ENCODE peak calls at places on chromosome 15, in four cellular contexts. H, R, G and W are unnamed samples.

GRCh38 chr15:94743668-94744067 is 512.3 kb downstream of the MCTP2 start:
- DNase-seq in H (no peak), G (no peak), R (no peak), W (no peak)

GRCh38 chr15:29207027-29207757 is 62.4 kb downstream of the NSMCE3 start:
- DNase-seq in R (no peak), G (no peak), H (no peak), W (no peak)

GRCh38 chr15:53404930-53405493 is 354.5 kb downstream of the WDR72 start:
- DNase-seq in R (no peak), H (no peak), G (no peak), W (no peak)

GRCh38 chr15:31306426-31307269 is 20.0 kb upstream of the KLF13 start:
- DNase-seq in G (no peak), R (peak), H (no peak), W (no peak)

GRCh38 chr15:73620078-73620477 is 13.1 kb downstream of the NPTN start:
- DNase-seq in H (no peak), R (no peak), G (no peak), W (no peak)

GRCh38 chr15:72796515-72797337 is 13.2 kb upstream of the ADPGK start:
- DNase-seq in R (peak), H (peak), G (peak), W (peak)

GRCh38 chr15:40106203-40107161 is 2.2 kb downstream of the BMF start:
- DNase-seq in H (no peak), G (peak), R (peak), W (no peak)

GRCh38 chr15:70267879-70268278 is 170.2 kb upstream of the TLE3 start:
- DNase-seq in H (no peak), R (no peak), G (no peak), W (no peak)

GRCh38 chr15:95620934-95621579 is 709.4 kb upstream of the NR2F2 start:
- DNase-seq in R (no peak), G (no peak), H (no peak), W (no peak)

GRCh38 chr15:45603881-45604280 is 16.7 kb downstream of the BLOC1S6 start:
- DNase-seq in R (no peak), G (no peak), H (no peak), W (no peak)

GRCh38 chr15:39393575-39394335 is 187.1 kb upstream of the THBS1 start:
- DNase-seq in G (no peak), H (no peak), R (no peak), W (no peak)

GRCh38 chr15:83046558-83047127 is 20.4 kb downstream of the BTBD1 start:
- DNase-seq in H (no peak), G (no peak), R (no peak), W (no peak)

GRCh38 chr15:64843996-64844395 is 2.3 kb downstream of the PLEKHO2 start:
- DNase-seq in R (no peak), H (no peak), G (no peak), W (no peak)

GRCh38 chr15:64846246-64846645 is 4.5 kb downstream of the PLEKHO2 start:
- DNase-seq in H (no peak), R (no peak), G (no peak), W (no peak)

GRCh38 chr15:64845826-64846225 is 4.1 kb downstream of the PLEKHO2 start:
- DNase-seq in H (no peak), G (no peak), R (no peak), W (no peak)

GRCh38 chr15:64844576-64845140 is 2.9 kb downstream of the PLEKHO2 start:
- DNase-seq in G (no peak), R (no peak), H (peak), W (peak)

DNA sequence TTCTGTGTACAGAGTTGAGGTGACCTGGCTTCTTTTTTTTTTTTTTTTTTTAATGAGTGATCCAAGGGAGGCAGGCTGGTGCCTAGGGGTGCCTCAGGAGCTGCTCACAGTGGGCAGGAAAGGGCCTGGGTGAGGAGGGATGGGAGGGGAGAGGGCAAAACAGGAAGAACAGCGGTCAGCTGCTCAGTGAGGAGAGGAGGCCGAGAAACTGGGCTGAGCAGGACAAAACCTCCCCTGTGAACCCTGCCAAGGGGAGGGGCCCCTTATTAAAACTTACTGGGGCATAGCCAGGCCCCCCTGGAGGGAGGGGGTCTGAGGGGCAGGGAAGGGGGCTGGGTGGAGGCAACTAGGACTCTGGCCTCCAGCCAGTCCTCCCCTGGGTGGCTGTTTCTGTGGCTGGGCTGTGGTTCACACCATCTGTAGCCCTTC is 3.5 kb downstream of the PLEKHO2 start:
- DNase-seq in G (no peak), H (no peak), R (no peak), W (no peak)
- H3K27ac ChIP-seq in G (no peak), H (peak), R (no peak), W (peak)

GRCh38 chr15:99059010-99059981 is 45.6 kb upstream of the SYNM start:
- DNase-seq in R (peak), H (peak), G (peak), W (no peak)

GRCh38 chr15:99058421-99058870 is 46.4 kb upstream of the SYNM start:
- DNase-seq in H (no peak), G (peak), R (no peak), W (no peak)

GRCh38 chr15:99057020-99057419 is 47.9 kb upstream of the SYNM start:
- DNase-seq in H (no peak), G (no peak), R (peak), W (no peak)

GRCh38 chr15:99055555-99056134 is 48.1 kb upstream of the PGPEP1L start:
- DNase-seq in R (no peak), H (no peak), G (no peak), W (no peak)

DNA sequence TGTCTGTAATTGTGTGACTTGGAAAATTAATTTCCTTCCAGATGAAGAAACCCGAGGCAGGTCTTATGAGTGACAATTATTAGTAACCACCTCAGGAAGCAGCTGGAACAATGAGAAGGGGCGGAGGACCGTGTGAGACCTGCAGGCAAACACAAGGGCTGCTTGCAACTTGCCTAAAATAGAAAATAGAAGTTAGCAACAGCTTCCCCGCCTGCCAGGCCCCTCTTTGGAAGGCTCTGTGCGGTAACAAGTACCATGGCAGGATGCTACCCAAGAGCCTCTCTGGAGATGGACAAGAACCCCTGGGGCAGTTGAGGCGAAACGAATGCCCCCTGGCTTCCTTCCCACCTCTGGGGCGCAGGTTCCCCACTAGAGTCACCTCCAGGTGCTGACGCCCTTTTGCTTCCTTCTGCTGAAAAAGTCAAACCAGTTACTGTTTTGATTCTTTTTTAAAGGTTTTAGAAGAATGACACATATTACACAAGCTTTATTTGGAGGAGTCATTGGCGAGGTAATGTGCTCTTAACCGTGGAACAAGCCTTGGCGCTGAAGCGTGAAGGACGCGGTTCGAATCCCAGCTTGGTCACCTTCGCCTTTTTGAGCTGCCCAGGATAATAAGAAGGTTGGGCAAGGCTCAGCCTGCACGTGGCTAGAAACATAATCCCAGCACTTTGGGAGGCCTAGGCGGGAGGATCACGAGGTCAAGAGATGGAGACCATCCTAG is 47.0 kb upstream of the SYNM start:
- DNase-seq in H (no peak), G (no peak), R (no peak), W (no peak)
- H3K27ac ChIP-seq in H (no peak), G (peak), R (no peak), W (no peak)

GRCh38 chr15:75483961-75484360 is 32.5 kb upstream of the SIN3A start:
- DNase-seq in R (no peak), H (no peak), G (no peak), W (no peak)
- H3K27ac ChIP-seq in R (no peak), H (no peak), G (no peak), W (no peak)

GRCh38 chr15:64163662-64164362 is 990 bp upstream of the PPIB start:
- DNase-seq in G (no peak), H (no peak), R (peak), W (no peak)

GRCh38 chr15:64164436-64164835 is 1.6 kb upstream of the PPIB start:
- DNase-seq in G (no peak), R (no peak), H (no peak), W (no peak)

GRCh38 chr15:64161688-64162477 is 939 bp downstream of the PPIB start:
- DNase-seq in R (no peak), H (no peak), G (no peak), W (no peak)

GRCh38 chr15:64162869-64163661 is at the start of gene PPIB:
- DNase-seq in G (peak), R (peak), H (peak), W (peak)

DNA sequence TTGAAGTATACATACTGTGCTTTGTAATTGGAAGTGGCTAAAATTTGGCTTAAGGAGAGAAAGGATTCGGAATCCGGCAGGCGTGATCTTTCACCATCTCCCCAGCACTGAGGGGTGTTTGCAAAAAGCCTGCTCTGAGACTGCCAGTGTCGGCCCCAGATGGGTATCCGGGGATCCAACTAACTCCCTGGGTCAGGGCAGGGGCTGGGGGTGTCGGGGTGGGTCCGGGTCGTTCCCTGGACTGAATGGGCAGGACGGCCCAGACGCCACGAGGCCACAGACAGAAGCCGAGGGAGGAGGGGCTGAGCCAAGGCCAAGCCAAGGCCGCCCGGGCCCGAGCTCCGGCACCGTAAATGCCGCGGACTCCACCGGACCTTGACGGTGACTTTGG is 349 bp downstream of the PPIB start:
- DNase-seq in G (peak), H (no peak), R (no peak), W (peak)
- H3K27ac ChIP-seq in G (peak), H (peak), R (peak), W (peak)

DNA sequence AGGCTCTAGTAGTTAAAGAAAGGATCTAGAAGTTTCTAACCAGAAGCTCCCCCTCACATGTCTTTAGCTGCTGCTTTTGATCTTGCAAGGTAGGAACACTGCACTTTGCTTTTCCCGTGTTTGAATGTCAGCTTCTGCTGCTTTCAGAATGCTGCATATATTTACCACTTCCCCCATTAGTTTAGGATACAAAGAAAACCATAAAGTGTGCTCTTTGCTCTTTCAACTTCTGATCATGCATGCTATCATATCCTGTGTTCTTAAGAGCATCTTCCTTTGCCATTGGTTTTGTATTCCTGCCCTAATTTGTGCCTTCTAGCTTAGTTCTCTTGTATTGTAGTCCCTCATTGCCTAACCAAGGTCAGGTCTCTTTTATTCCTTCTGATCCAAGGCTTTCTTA is 43.3 kb downstream of the ZNF609 start:
- DNase-seq in H (peak), R (no peak), G (no peak), W (no peak)
- H3K27ac ChIP-seq in H (peak), R (no peak), G (no peak), W (peak)

DNA sequence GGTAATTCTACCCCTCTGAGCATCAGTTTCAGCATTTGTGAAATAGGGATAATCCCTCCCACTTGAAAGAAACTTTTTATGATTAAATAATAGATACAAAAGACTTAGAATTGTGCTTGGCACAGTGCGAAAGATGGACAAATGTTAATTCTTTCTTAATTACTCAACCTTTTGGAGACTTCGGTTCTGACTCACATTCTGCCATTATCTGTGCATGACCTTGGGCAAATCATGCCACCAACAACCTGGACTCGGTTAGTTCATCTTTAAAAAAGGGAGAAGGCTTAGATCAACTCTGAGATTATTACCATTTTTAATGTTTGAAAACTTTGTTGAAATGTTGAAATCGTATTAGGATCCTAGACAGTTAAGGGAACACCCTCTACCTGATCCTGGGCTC is 40.6 kb upstream of the POLR2M start:
- DNase-seq in H (no peak), G (no peak), R (no peak), W (no peak)
- H3K27ac ChIP-seq in H (no peak), G (no peak), R (no peak), W (no peak)

GRCh38 chr15:57183614-57184344 is 192.5 kb upstream of the CGNL1 start:
- DNase-seq in G (no peak), R (no peak), H (no peak), W (no peak)

GRCh38 chr15:57190208-57190607 is 186.1 kb upstream of the CGNL1 start:
- DNase-seq in H (no peak), G (no peak), R (no peak), W (no peak)

GRCh38 chr15:57184502-57184901 is 191.8 kb upstream of the CGNL1 start:
- DNase-seq in G (no peak), R (no peak), H (no peak), W (no peak)

GRCh38 chr15:57183041-57183440 is 193.3 kb upstream of the CGNL1 start:
- DNase-seq in H (no peak), R (no peak), G (no peak), W (no peak)

GRCh38 chr15:57185507-57186074 is 190.7 kb upstream of the CGNL1 start:
- DNase-seq in R (no peak), H (no peak), G (no peak), W (no peak)
- H3K27ac ChIP-seq in R (no peak), H (no peak), G (no peak), W (no peak)

GRCh38 chr15:98842192-98842972 is 165.2 kb downstream of the PGPEP1L start:
- DNase-seq in G (no peak), R (no peak), H (no peak), W (no peak)

GRCh38 chr15:98842973-98843285 is 164.7 kb downstream of the PGPEP1L start:
- DNase-seq in H (no peak), R (no peak), G (no peak), W (no peak)

GRCh38 chr15:98844261-98844660 is 163.3 kb downstream of the PGPEP1L start:
- DNase-seq in G (no peak), R (no peak), H (no peak), W (no peak)

GRCh38 chr15:98843844-98844243 is 163.7 kb downstream of the PGPEP1L start:
- DNase-seq in G (no peak), R (no peak), H (no peak), W (no peak)

GRCh38 chr15:98845138-98845884 is 162.3 kb downstream of the PGPEP1L start:
- DNase-seq in H (no peak), G (no peak), R (peak), W (no peak)
- H3K27ac ChIP-seq in H (no peak), G (peak), R (no peak), W (no peak)